ENCODE peak calls at places on chromosomes 16 and 17, in four cellular contexts. One of them, this sample, is unnamed. For H3K27me3, the result is how much of the 10 kb centered on the place peaks cover.

GRCh38 chr16:47109361-47109760 is 34.4 kb downstream of the NETO2 start:
- DNase-seq in heart left ventricle: no peak
- DNase-seq in ovary: no peak
- DNase-seq in left lung: no peak
- DNase-seq in this sample: no peak

GRCh38 chr17:76086384-76086783 is 7.4 kb downstream of the ZACN start:
- DNase-seq in ovary: no peak
- DNase-seq in heart left ventricle: no peak
- DNase-seq in left lung: no peak
- DNase-seq in this sample: no peak

GRCh38 chr17:45265823-45266222 is 3.9 kb upstream of the SPATA32 start:
- DNase-seq in left lung: no peak
- DNase-seq in ovary: no peak
- DNase-seq in heart left ventricle: no peak
- DNase-seq in this sample: no peak

GRCh38 chr17:74803971-74804370 is 27.8 kb upstream of the NAT9 start:
- DNase-seq in heart left ventricle: no peak
- DNase-seq in left lung: no peak
- DNase-seq in ovary: no peak
- DNase-seq in this sample: no peak

GRCh38 chr16:88468289-88469129 is 15.4 kb downstream of the ZFPM1 start:
- DNase-seq in left lung: no peak
- DNase-seq in heart left ventricle: no peak
- DNase-seq in ovary: no peak
- DNase-seq in this sample: no peak

GRCh38 chr16:82857693-82858337 is 231.0 kb downstream of the CDH13 start:
- DNase-seq in left lung: no peak
- DNase-seq in heart left ventricle: no peak
- DNase-seq in ovary: no peak
- DNase-seq in this sample: no peak

GRCh38 chr16:75236736-75237397 is 14.6 kb downstream of the BCAR1 start:
- DNase-seq in left lung: peak
- DNase-seq in ovary: peak
- DNase-seq in heart left ventricle: no peak
- DNase-seq in this sample: no peak

GRCh38 chr16:11138026-11138768 is 117.8 kb downstream of the SOCS1 start:
- DNase-seq in left lung: no peak
- DNase-seq in heart left ventricle: no peak
- DNase-seq in ovary: no peak
- DNase-seq in this sample: no peak

GRCh38 chr16:85313541-85314208 is 201.4 kb upstream of the CIBAR2 start:
- DNase-seq in left lung: no peak
- DNase-seq in ovary: no peak
- DNase-seq in heart left ventricle: no peak
- DNase-seq in this sample: no peak

GRCh38 chr17:55238931-55239297 is 25.8 kb upstream of the HLF start:
- DNase-seq in left lung: no peak
- DNase-seq in ovary: no peak
- DNase-seq in heart left ventricle: no peak
- DNase-seq in this sample: no peak

GRCh38 chr16:87149051-87149450 is 168.1 kb downstream of the C16orf95 start:
- DNase-seq in heart left ventricle: no peak
- DNase-seq in left lung: no peak
- DNase-seq in ovary: no peak
- DNase-seq in this sample: no peak

GRCh38 chr16:87582221-87582965 is 19.9 kb upstream of the JPH3 start:
- DNase-seq in left lung: peak
- DNase-seq in heart left ventricle: peak
- DNase-seq in ovary: peak
- DNase-seq in this sample: peak

GRCh38 chr16:17177968-17178880 is 292.5 kb downstream of the XYLT1 start:
- DNase-seq in left lung: no peak
- DNase-seq in ovary: no peak
- DNase-seq in heart left ventricle: no peak
- DNase-seq in this sample: no peak

GRCh38 chr17:68378202-68379149 is 78.8 kb downstream of the WIPI1 start:
- DNase-seq in heart left ventricle: peak
- DNase-seq in ovary: peak
- DNase-seq in left lung: peak
- DNase-seq in this sample: peak

GRCh38 chr17:68385490-68386215 is 71.6 kb downstream of the WIPI1 start:
- DNase-seq in heart left ventricle: no peak
- DNase-seq in ovary: no peak
- DNase-seq in left lung: no peak
- DNase-seq in this sample: no peak

GRCh38 chr17:10058924-10059683 is 139.3 kb downstream of the GAS7 start:
- DNase-seq in ovary: no peak
- DNase-seq in heart left ventricle: no peak
- DNase-seq in left lung: no peak
- DNase-seq in this sample: no peak

GRCh38 chr16:9012848-9013507 is 49.3 kb upstream of the USP7 start:
- DNase-seq in ovary: no peak
- DNase-seq in heart left ventricle: no peak
- DNase-seq in left lung: no peak
- DNase-seq in this sample: peak

GRCh38 chr17:55674107-55674506 is 48.6 kb downstream of the TMEM100 start:
- DNase-seq in left lung: no peak
- DNase-seq in heart left ventricle: no peak
- DNase-seq in ovary: no peak
- DNase-seq in this sample: no peak

GRCh38 chr17:33786478-33786877 is 468.6 kb upstream of the CCL2 start:
- DNase-seq in heart left ventricle: peak
- DNase-seq in left lung: no peak
- DNase-seq in ovary: no peak
- DNase-seq in this sample: no peak

GRCh38 chr16:1194665-1195392 is 30.2 kb downstream of the TPSG1 start:
- DNase-seq in left lung: no peak
- DNase-seq in heart left ventricle: no peak
- DNase-seq in ovary: no peak
- DNase-seq in this sample: no peak

GRCh38 chr16:68605746-68606145 is 39.4 kb upstream of the CDH3 start:
- DNase-seq in ovary: no peak
- DNase-seq in left lung: no peak
- DNase-seq in heart left ventricle: no peak
- DNase-seq in this sample: no peak

GRCh38 chr16:57607676-57608461 is 20.6 kb upstream of the ADGRG1 start:
- DNase-seq in left lung: no peak
- DNase-seq in ovary: no peak
- DNase-seq in heart left ventricle: no peak
- DNase-seq in this sample: peak

DNA sequence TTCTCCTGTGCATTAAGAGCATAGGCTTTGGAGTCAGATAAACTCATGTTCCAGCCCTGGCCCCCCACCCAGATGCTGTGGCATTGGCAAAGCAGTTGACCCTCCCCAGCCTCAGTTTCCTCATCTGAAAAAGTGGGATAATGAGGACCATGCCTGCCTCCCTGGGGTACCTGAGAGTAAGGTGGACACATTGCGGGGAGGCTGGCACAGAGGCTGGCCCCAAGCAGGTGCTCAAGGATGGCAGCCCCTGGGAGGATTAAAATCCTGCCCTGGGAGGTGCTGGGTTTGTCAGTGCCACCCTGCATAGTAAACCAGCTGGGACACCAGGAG is 11.8 kb downstream of the ENPP7 start:
- DNase-seq in ovary: no peak
- DNase-seq in left lung: peak
- DNase-seq in heart left ventricle: no peak
- DNase-seq in this sample: no peak
- H3K27me3 ChIP-seq in ovary: under half
- H3K27me3 ChIP-seq in left lung: under half
- H3K27me3 ChIP-seq in heart left ventricle: under half
- H3K27me3 ChIP-seq in this sample: under half

GRCh38 chr17:81813861-81814683 is 10.1 kb downstream of the GCGR start:
- DNase-seq in left lung: no peak
- DNase-seq in ovary: no peak
- DNase-seq in heart left ventricle: no peak
- DNase-seq in this sample: no peak

GRCh38 chr17:81815646-81815985 is 11.7 kb downstream of the GCGR start:
- DNase-seq in ovary: no peak
- DNase-seq in left lung: no peak
- DNase-seq in heart left ventricle: no peak
- DNase-seq in this sample: no peak

GRCh38 chr17:81812571-81813370 is 8.8 kb downstream of the GCGR start:
- DNase-seq in heart left ventricle: no peak
- DNase-seq in left lung: no peak
- DNase-seq in ovary: no peak
- DNase-seq in this sample: no peak

GRCh38 chr17:81813371-81813684 is 9.4 kb downstream of the GCGR start:
- DNase-seq in left lung: no peak
- DNase-seq in heart left ventricle: no peak
- DNase-seq in ovary: no peak
- DNase-seq in this sample: no peak

GRCh38 chr17:81814748-81815645 is 11.0 kb downstream of the GCGR start:
- DNase-seq in ovary: no peak
- DNase-seq in heart left ventricle: no peak
- DNase-seq in left lung: no peak
- DNase-seq in this sample: no peak
- H3K27me3 ChIP-seq in ovary: under half
- H3K27me3 ChIP-seq in heart left ventricle: under half
- H3K27me3 ChIP-seq in left lung: under half
- H3K27me3 ChIP-seq in this sample: under half

DNA sequence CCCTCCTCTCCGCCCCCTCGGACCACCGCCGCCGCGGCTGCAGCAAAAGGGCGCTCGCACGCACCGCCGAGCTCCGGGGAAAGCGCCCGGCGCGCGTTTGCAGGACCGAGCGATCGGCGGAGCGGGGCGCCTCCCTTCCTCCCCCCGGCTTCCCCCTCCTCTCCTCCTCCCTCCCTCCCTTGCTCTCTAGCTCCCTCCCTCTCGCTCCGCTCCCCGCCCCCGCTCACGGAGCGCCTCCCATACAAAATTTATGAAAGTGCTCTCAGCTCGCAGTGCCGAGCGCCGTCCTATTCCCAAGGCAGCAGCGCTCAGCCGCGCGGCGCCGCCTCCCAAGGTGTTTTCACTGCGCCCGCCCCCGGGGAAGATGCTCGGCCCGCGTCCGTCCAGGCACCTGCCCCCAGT is at the start of gene RTN4RL1:
- DNase-seq in ovary: peak
- DNase-seq in heart left ventricle: peak
- DNase-seq in left lung: peak
- DNase-seq in this sample: peak
- H3K27me3 ChIP-seq in ovary: under half
- H3K27me3 ChIP-seq in heart left ventricle: under half
- H3K27me3 ChIP-seq in left lung: under half
- H3K27me3 ChIP-seq in this sample: under half

GRCh38 chr17:36807496-36808180 is 129.6 kb upstream of the LHX1 start:
- DNase-seq in ovary: no peak
- DNase-seq in heart left ventricle: no peak
- DNase-seq in left lung: no peak
- DNase-seq in this sample: no peak
- H3K27me3 ChIP-seq in ovary: under half
- H3K27me3 ChIP-seq in heart left ventricle: under half
- H3K27me3 ChIP-seq in left lung: under half
- H3K27me3 ChIP-seq in this sample: under half

DNA sequence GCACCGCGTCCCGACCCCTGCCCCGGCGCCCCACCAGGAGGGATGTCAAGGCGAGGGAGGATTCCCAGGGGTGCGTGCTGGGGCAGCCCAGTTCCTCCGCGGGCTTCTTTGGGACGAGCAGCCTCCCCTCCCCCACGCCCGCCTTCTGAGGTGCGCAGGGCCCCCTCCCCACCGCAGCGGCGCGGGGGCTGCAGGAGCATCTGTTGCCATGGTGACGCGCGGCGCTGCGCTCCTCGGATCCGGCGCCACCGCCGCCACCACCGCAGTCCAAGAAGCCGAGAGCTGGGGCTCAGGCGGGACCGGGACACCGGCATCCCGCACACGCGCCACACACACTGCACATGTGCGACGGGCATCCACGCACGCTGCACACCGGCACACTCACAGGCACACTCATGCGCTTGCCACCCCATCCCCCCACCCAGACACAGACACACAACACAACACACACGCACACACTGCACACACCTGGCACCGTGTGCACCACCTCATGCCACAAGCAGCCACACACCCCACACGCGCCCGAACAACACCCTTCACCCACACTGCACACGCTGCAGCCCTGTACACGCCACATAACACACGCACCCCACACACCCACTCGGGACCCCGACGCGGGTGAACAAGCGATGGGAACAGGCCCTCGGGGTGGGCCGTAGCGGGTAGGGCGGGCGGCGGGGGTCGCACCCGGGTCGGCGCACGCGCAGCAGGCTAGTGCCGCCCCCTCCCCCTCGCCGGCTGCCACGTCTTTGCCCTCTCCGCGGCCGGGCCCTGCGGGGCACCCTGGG is 17.0 kb downstream of the ENPP7 start:
- DNase-seq in ovary: no peak
- DNase-seq in left lung: peak
- DNase-seq in heart left ventricle: no peak
- DNase-seq in this sample: no peak
- H3K27me3 ChIP-seq in ovary: under half
- H3K27me3 ChIP-seq in left lung: under half
- H3K27me3 ChIP-seq in heart left ventricle: under half
- H3K27me3 ChIP-seq in this sample: under half

DNA sequence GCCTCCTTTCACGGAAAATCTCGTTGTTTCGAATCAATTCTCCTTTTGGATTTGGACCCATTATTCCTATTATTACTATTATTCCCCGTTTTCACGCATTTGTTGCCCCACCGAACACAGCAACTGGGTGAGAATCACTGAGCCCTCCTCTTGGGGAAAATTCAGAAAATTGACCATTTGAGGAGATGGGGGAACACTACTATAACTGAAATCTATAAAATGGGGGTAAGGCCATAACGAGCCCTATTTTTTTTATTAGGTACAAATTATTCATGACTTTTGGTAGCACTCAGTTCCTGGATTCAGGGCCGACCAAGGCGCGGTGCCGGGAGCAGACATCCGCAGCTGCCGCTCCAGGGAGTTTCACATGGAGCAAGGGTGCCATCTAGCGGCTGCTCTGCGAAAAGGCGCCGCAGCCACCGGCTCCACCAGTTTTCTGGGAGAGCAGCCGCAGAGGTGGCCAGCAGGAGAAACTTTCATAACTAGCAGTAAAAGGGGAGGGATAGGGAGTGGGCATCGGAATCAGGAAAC is 3.3 kb upstream of the HOXB8 start:
- DNase-seq in heart left ventricle: peak
- DNase-seq in ovary: peak
- DNase-seq in left lung: peak
- DNase-seq in this sample: peak
- H3K27me3 ChIP-seq in heart left ventricle: half or more
- H3K27me3 ChIP-seq in ovary: under half
- H3K27me3 ChIP-seq in left lung: half or more
- H3K27me3 ChIP-seq in this sample: under half